ENCODE peak calls at places on chromosomes 4 and X, in five cellular contexts. D is omental fat pad, H is AG08396, G is HuH-7, U is ACHN. Y is an unnamed sample.

GRCh38 chr4:138217567-138217966 is 24.6 kb downstream of the SLC7A11 start:
- DNase-seq in D (no peak), U (no peak), G (no peak), H (no peak), Y (no peak)

GRCh38 chr4:4343038-4343437 is 43.9 kb upstream of the NSG1 start:
- DNase-seq in H (no peak), D (no peak), U (no peak), G (no peak), Y (no peak)

GRCh38 chr4:17124767-17125166 is 226.3 kb upstream of the LDB2 start:
- DNase-seq in D (no peak), H (no peak), G (no peak), U (no peak), Y (no peak)

GRCh38 chr4:24489870-24490269 is 94.5 kb downstream of the DHX15 start:
- DNase-seq in D (no peak), G (no peak), U (no peak), H (no peak), Y (no peak)

GRCh38 chr4:157221895-157222763 is 1.6 kb downstream of the GRIA2 start:
- DNase-seq in H (peak; percentile 11), U (no peak), G (no peak), D (no peak), Y (no peak)

GRCh38 chr4:154081391-154081790 is 292.5 kb upstream of the SFRP2 start:
- DNase-seq in G (no peak), U (no peak), D (no peak), H (no peak), Y (no peak)

GRCh38 chr4:92249541-92249940 is 54.2 kb upstream of the GRID2 start:
- DNase-seq in H (no peak), U (no peak), D (no peak), G (no peak), Y (no peak)

GRCh38 chr4:1400861-1401408 is 5.3 kb downstream of the NKX1-1 start:
- DNase-seq in D (no peak), U (no peak), H (peak; percentile 21), G (no peak), Y (no peak)

GRCh38 chrX:144681501-144681900 is 565.8 kb upstream of the SPANXN1 start:
- DNase-seq in H (no peak), D (no peak), U (no peak), G (no peak), Y (peak; percentile 4)

GRCh38 chr4:142598132-142598531 is 248.0 kb downstream of the INPP4B start:
- DNase-seq in U (no peak), G (no peak), D (no peak), H (no peak), Y (no peak)

GRCh38 chr4:144809056-144809640 is 163.2 kb downstream of the HHIP start:
- DNase-seq in G (no peak), D (no peak), H (no peak), U (peak; percentile 0), Y (no peak)

GRCh38 chr4:183552274-183553146 is 47.7 kb downstream of the ING2 start:
- DNase-seq in U (no peak), H (no peak), D (no peak), G (no peak), Y (no peak)

GRCh38 chr4:155639674-155640529 is 26.7 kb upstream of the GUCY1A1 start:
- DNase-seq in U (no peak), D (no peak), H (no peak), G (no peak), Y (no peak)

GRCh38 chr4:137819964-137820383 is 287.7 kb upstream of the PCDH18 start:
- DNase-seq in U (peak; percentile 55), H (peak; percentile 21), D (no peak), G (peak; percentile 5), Y (peak; percentile 37)

Y was measured in fibroblast of the conjunctiva.